ENCODE peak calls at places on chromosomes 16 and 17, in ten cellular contexts. H is Peyer's patch, S is ovary, Y is adrenal gland, N is A549, G is uterus, T is IMR-90, Q is sigmoid colon, C is stomach, E is body of pancreas. B is an unnamed sample. For H3K9me3, the result is how much of the 10 kb centered on the place peaks cover.

GRCh38 chr16:86662195-86662594 is 83.8 kb downstream of the FOXL1 start:
- DNase-seq in Q (no peak), Y (no peak), H (no peak), T (peak), N (no peak), C (no peak), S (no peak), E (no peak), G (no peak), B (no peak)

GRCh38 chr17:6269474-6269873 is 165.4 kb downstream of the AIPL1 start:
- DNase-seq in G (no peak), C (no peak), Y (no peak), T (peak), N (peak), E (no peak), H (no peak), S (no peak), Q (no peak), B (no peak)

GRCh38 chr17:56809820-56810179 is 23.9 kb downstream of the C17orf67 start:
- DNase-seq in C (no peak), Y (no peak), G (no peak), N (no peak), Q (no peak), T (no peak), S (no peak), H (no peak), E (no peak), B (no peak)

GRCh38 chr16:23863511-23864422 is 28.0 kb downstream of the PRKCB start:
- DNase-seq in H (peak), T (no peak), N (no peak), G (no peak), C (no peak), Q (no peak), E (no peak), S (no peak), Y (no peak), B (no peak)

GRCh38 chr17:56737741-56738161 is 96.0 kb downstream of the C17orf67 start:
- DNase-seq in C (peak), T (peak), Q (no peak), E (no peak), Y (no peak), S (peak), H (no peak), N (no peak), G (no peak), B (no peak)

GRCh38 chr16:7736138-7736537 is 403.5 kb downstream of the RBFOX1 start:
- DNase-seq in C (no peak), H (no peak), T (no peak), N (no peak), Q (no peak), G (no peak), E (no peak), Y (no peak), S (no peak), B (no peak)

GRCh38 chr17:53218723-53219122 is 604.0 kb upstream of the KIF2B start:
- DNase-seq in Q (no peak), T (no peak), H (no peak), C (no peak), E (no peak), G (no peak), Y (no peak), N (no peak), S (no peak), B (no peak)

GRCh38 chr16:1668612-1669319 is 9.3 kb upstream of the JPT2 start:
- DNase-seq in S (no peak), E (no peak), G (no peak), H (no peak), Y (no peak), T (no peak), N (no peak), Q (no peak), C (no peak), B (no peak)

GRCh38 chr17:83151056-83151441 is 71.6 kb downstream of the METRNL start:
- DNase-seq in N (no peak), Q (no peak), E (no peak), G (no peak), C (no peak), S (no peak), Y (no peak), T (no peak), H (no peak), B (peak)

GRCh38 chr17:67161573-67161972 is 83.4 kb downstream of the HELZ start:
- DNase-seq in H (no peak), T (no peak), S (no peak), N (no peak), Q (no peak), E (no peak), C (no peak), G (no peak), Y (no peak), B (no peak)

GRCh38 chr16:4101421-4102275 is 14.6 kb downstream of the ADCY9 start:
- DNase-seq in T (no peak), S (no peak), N (no peak), H (no peak), G (no peak), E (peak), C (peak), Y (no peak), Q (peak), B (peak)

GRCh38 chr17:67994827-67995567 is 1.3 kb downstream of the C17orf58 start:
- DNase-seq in C (peak), Y (peak), Q (no peak), G (peak), T (peak), E (peak), S (no peak), N (peak), H (no peak), B (no peak)

GRCh38 chr17:83032781-83033180 is 46.6 kb upstream of the METRNL start:
- DNase-seq in Q (peak), T (no peak), E (no peak), G (peak), H (no peak), N (no peak), S (peak), Y (peak), C (peak), B (peak)

GRCh38 chr17:28735242-28735722 is 6.7 kb downstream of the NEK8 start:
- DNase-seq in N (peak), S (no peak), G (no peak), E (no peak), T (no peak), Q (no peak), C (no peak), Y (no peak), H (no peak), B (no peak)

GRCh38 chr17:64213995-64214507 is 49.0 kb downstream of the TEX2 start:
- DNase-seq in N (no peak), Y (no peak), Q (no peak), S (no peak), C (no peak), T (no peak), G (no peak), E (no peak), H (no peak), B (no peak)

GRCh38 chr16:30888856-30889499 is 4.9 kb downstream of the BCL7C start:
- DNase-seq in Y (no peak), C (no peak), Q (peak), H (no peak), E (no peak), N (no peak), T (no peak), S (no peak), G (no peak), B (no peak)

GRCh38 chr17:52648995-52649394 is 490.5 kb upstream of the CA10 start:
- DNase-seq in T (no peak), G (no peak), H (no peak), Q (no peak), E (no peak), S (no peak), N (no peak), Y (no peak), C (no peak), B (no peak)

GRCh38 chr17:57876023-57876865 is 26.4 kb upstream of the MRPS23 start:
- DNase-seq in S (no peak), H (no peak), T (peak), Q (no peak), G (no peak), N (no peak), E (no peak), C (no peak), Y (no peak), B (no peak)

GRCh38 chr17:17435323-17435722 is 41.5 kb upstream of the MED9 start:
- DNase-seq in H (peak), T (peak), G (no peak), Y (no peak), E (no peak), C (no peak), S (no peak), N (peak), Q (no peak), B (no peak)

GRCh38 chr17:59779521-59779920 is 72.1 kb downstream of the VMP1 start:
- DNase-seq in C (no peak), T (no peak), Q (no peak), G (no peak), Y (no peak), S (no peak), N (no peak), E (no peak), H (no peak), B (no peak)

GRCh38 chr17:32876414-32877163 is at the start of gene MYO1D:
- DNase-seq in E (peak), S (peak), C (peak), N (peak), Q (peak), Y (peak), H (peak), T (no peak), G (peak), B (peak)

GRCh38 chr17:44376779-44377178 is 12.7 kb downstream of the ITGA2B start:
- DNase-seq in E (no peak), Q (no peak), S (no peak), C (no peak), T (no peak), H (no peak), G (no peak), Y (no peak), N (no peak), B (no peak)

DNA sequence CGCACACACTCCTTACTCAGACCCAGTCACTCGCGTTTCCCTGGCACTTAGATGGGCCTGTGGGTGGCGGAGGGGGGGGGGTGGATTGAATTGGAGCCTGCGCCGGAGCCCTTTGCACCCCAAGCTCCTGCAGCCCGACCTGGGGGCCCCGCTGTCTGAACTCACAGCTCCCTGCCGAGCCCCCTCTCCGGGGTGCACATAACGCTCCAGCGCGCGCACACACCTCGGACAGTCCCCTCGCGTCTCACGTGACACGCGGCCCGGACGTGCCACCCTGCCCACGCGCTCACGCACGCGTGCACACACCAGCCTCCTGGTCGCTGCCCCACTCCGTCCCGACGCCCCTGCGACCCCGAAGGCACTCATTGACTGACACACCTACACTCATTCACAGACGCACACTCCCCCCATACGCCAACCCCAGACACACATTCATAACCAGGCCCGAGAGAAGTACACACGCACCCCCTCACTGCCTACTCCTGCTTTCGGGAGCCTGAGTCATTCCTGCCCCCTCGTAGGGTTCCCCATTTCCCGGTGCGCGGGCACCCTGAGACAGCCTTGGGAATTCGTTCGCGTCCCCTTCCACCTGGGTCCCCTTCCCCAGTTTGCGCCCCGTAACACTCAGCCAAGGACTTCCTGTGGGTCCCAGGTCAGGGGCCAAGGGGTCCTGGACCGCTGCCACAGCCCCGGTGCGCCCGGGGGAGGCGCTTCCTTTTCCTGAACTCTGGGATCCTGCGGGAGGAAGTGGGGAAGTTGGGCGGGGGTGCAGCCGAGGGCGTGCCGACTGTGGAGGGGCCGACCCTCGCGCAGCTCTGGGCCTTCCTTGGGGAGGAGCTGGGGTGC is 1.1 kb downstream of the TBKBP1 start:
- DNase-seq in G (peak), C (peak), Q (peak), Y (peak), H (peak), N (no peak), S (peak), T (peak), E (peak), B (peak)
- TF ChIP-seq POLR2A in G (peak), C (no peak), Q (no peak), Y (no peak), H (no peak), N (no peak), S (no peak), T (no peak), E (peak), B (no peak)

GRCh38 chr17:9221231-9222180 is 200.2 kb downstream of the NTN1 start:
- DNase-seq in S (no peak), N (no peak), H (no peak), G (no peak), E (no peak), Q (no peak), T (no peak), Y (no peak), C (no peak), B (peak)
- H3K9me3 ChIP-seq in S (under half), N (under half), H (under half), G (under half), E (under half), Q (under half), T (under half), Y (under half), C (under half), B (under half)

GRCh38 chr16:57738844-57739243 is 3.3 kb downstream of the KATNB1 start:
- DNase-seq in C (no peak), E (no peak), Q (no peak), H (no peak), G (no peak), N (no peak), S (no peak), T (no peak), Y (no peak), B (no peak)

GRCh38 chr16:57734925-57735754 is 430 bp upstream of the KATNB1 start:
- DNase-seq in C (peak), T (peak), S (peak), H (peak), N (peak), G (peak), Q (peak), E (peak), Y (peak), B (peak)

GRCh38 chr16:57734308-57734924 is 1.2 kb upstream of the KATNB1 start:
- DNase-seq in E (no peak), C (no peak), T (no peak), S (no peak), N (no peak), Q (no peak), Y (no peak), G (no peak), H (no peak), B (peak)

GRCh38 chr16:57736419-57737281 is 1.1 kb downstream of the KATNB1 start:
- DNase-seq in T (peak), C (peak), Y (peak), H (peak), S (no peak), G (no peak), N (peak), E (peak), Q (peak), B (peak)

GRCh38 chr16:57735755-57736418 is at the start of gene KATNB1:
- DNase-seq in Q (peak), E (no peak), Y (peak), H (no peak), T (no peak), N (no peak), C (no peak), S (no peak), G (no peak), B (no peak)
- TF ChIP-seq POLR2A in Q (no peak), E (no peak), Y (no peak), H (no peak), T (no peak), N (peak), C (no peak), S (no peak), G (no peak), B (no peak)

GRCh38 chr16:79788949-79789348 is 188.4 kb upstream of the MAF start:
- DNase-seq in E (no peak), N (no peak), Q (no peak), S (no peak), C (no peak), T (no peak), G (no peak), H (no peak), Y (no peak), B (no peak)
- H3K9me3 ChIP-seq in E (under half), N (under half), Q (under half), S (under half), C (under half), T (under half), G (under half), H (under half), Y (under half), B (under half)

DNA sequence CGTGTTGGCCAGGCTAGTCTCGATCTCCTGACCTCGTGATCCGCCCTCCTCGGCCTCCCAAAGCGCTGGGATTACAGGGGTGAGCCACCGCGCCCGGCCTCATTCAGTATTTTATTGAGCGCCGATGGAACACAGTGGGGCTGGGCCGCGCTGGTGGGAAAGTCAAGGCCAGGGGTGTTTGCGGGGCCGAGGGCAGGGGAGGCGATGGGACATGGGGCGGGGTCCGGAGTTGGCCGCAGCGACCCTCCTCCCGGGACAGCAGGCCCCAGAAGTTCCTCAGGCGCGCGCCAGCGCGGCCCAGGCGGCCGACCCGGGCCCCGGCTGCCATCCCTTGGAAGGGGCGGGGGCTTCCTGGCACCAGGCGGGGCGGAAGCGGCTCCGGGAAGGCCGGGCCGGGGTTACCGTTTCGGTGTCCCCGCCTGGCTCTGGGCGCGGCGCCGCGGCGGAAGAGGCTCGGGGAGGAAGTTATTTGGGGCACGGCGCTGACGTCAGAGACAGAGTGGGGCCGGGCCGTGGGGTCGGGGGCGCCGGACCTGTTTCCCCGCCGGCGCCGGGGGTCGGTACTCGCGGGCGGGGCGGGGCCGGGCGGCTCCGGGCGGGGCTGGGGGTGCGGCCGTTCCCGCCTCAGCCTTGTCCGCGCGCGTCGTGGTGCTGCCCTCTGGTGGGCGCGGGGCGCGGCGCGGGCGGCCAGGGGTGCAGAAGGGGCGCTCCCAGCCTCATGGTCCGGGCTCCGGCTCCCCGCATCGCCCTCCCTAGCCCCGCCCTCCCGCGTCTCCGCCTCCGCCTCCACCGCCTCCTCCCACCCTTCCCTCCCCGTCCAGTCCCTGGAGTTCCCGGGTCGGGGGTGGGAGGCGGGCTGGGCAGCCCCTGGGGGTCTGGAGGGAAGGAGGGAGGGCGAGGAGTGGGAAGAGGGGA is 952 bp upstream of the PRSS27 start:
- DNase-seq in Y (peak), H (peak), N (peak), T (peak), S (peak), E (peak), Q (peak), G (peak), C (peak), B (peak)
- TF ChIP-seq POLR2A in Y (no peak), H (no peak), N (peak), T (peak), S (no peak), E (no peak), Q (no peak), G (peak), C (no peak), B (no peak)

B was measured in spleen.